ENCODE peak calls at places on chromosomes 3 and 15, in seven cellular contexts. L is NCI-H1417; U is memory B cell; E is putamen; H is GM12865; W is EL; K is CD4-positive, alpha-beta memory T cell. R is an unnamed sample.

GRCh38 chr15:67187351-67187854 is 67.1 kb downstream of the AAGAB start:
- DNase-seq in L (no peak), U (no peak), E (no peak), H (no peak), W (no peak), K (no peak), R (no peak)

GRCh38 chr3:98445949-98446406 is 17.0 kb upstream of the OR5K1 start:
- DNase-seq in L (no peak), U (no peak), E (no peak), H (peak; percentile 50), W (no peak), K (no peak), R (no peak)

GRCh38 chr3:159904911-159905310 is 83.7 kb upstream of the IL12A start:
- DNase-seq in L (no peak), U (no peak), E (no peak), H (no peak), W (peak; percentile 80), K (no peak), R (no peak)

GRCh38 chr3:107235923-107236315 is 141.3 kb upstream of the CCDC54 start:
- DNase-seq in L (peak; percentile 58), U (peak; percentile 66), E (peak; percentile 96), H (peak; percentile 68), W (peak; percentile 87), K (peak; percentile 65), R (peak; percentile 78)

GRCh38 chr3:9028134-9028533 is 64.9 kb upstream of the RAD18 start:
- DNase-seq in L (no peak), U (no peak), E (peak; percentile 86), H (no peak), W (peak; percentile 24), K (no peak), R (no peak)

GRCh38 chr3:73812054-73812453 is 187.3 kb upstream of the PDZRN3 start:
- DNase-seq in L (no peak), U (no peak), E (no peak), H (no peak), W (no peak), K (no peak), R (no peak)

GRCh38 chr15:64430000-64430735 is 30.2 kb upstream of the ZNF609 start:
- DNase-seq in L (peak; percentile 42), U (no peak), E (no peak), H (peak; percentile 83), W (peak; percentile 57), K (peak; percentile 79), R (peak; percentile 7)

GRCh38 chr3:11143476-11143875 is 10.8 kb upstream of the HRH1 start:
- DNase-seq in L (no peak), U (no peak), E (no peak), H (no peak), W (peak; percentile 79), K (no peak), R (no peak)

GRCh38 chr3:151541184-151541583 is 80.3 kb upstream of the IGSF10 start:
- DNase-seq in L (no peak), U (no peak), E (no peak), H (no peak), W (no peak), K (no peak), R (no peak)

GRCh38 chr3:38281895-38282686 is at the start of gene SLC22A14:
- DNase-seq in L (no peak), U (no peak), E (no peak), H (peak; percentile 13), W (no peak), K (no peak), R (no peak)

GRCh38 chr15:45179221-45179985 is 8.4 kb downstream of the SHF start:
- DNase-seq in L (no peak), U (no peak), E (no peak), H (peak; percentile 66), W (peak; percentile 16), K (peak; percentile 54), R (peak; percentile 33)

GRCh38 chr3:156388469-156389150 is 166.3 kb downstream of the SSR3 start:
- DNase-seq in L (no peak), U (no peak), E (no peak), H (peak; percentile 42), W (peak; percentile 91), K (no peak), R (no peak)

GRCh38 chr3:125004196-125004595 is 51.6 kb downstream of the HEG1 start:
- DNase-seq in L (no peak), U (no peak), E (no peak), H (no peak), W (no peak), K (no peak), R (no peak)

GRCh38 chr3:170999737-171000242 is 26.7 kb downstream of the SLC2A2 start:
- DNase-seq in L (no peak), U (no peak), E (no peak), H (no peak), W (peak; percentile 92), K (no peak), R (no peak)

GRCh38 chr3:37887824-37888223 is 26.1 kb downstream of the CTDSPL start:
- DNase-seq in L (no peak), U (no peak), E (peak; percentile 80), H (no peak), W (no peak), K (no peak), R (no peak)

GRCh38 chr15:87045741-87046140 is 966.1 kb downstream of the AGBL1 start:
- DNase-seq in L (no peak), U (no peak), E (no peak), H (no peak), W (peak; percentile 31), K (no peak), R (no peak)

GRCh38 chr3:32438596-32439344 is 47.1 kb downstream of the CMTM7 start:
- DNase-seq in L (no peak), U (peak; percentile 51), E (no peak), H (peak; percentile 90), W (no peak), K (no peak), R (no peak)

GRCh38 chr3:115698851-115699535 is 75.7 kb downstream of the GAP43 start:
- DNase-seq in L (peak; percentile 24), U (no peak), E (peak; percentile 62), H (no peak), W (no peak), K (no peak), R (no peak)

GRCh38 chr3:136075816-136076215 is 110.3 kb downstream of the PPP2R3A start:
- DNase-seq in L (no peak), U (no peak), E (no peak), H (no peak), W (peak; percentile 7), K (no peak), R (no peak)

GRCh38 chr3:155398046-155398445 is 104.6 kb upstream of the STRIT1 start:
- DNase-seq in L (no peak), U (no peak), E (no peak), H (no peak), W (no peak), K (no peak), R (no peak)

GRCh38 chr3:23356169-23356568 is 153.0 kb downstream of the UBE2E2 start:
- DNase-seq in L (no peak), U (no peak), E (no peak), H (no peak), W (no peak), K (no peak), R (no peak)

GRCh38 chr15:78374436-78375393 is 34.6 kb downstream of the CRABP1 start:
- DNase-seq in L (no peak), U (no peak), E (no peak), H (peak; percentile 13), W (no peak), K (no peak), R (no peak)

GRCh38 chr15:88918738-88919137 is 5.6 kb upstream of the MFGE8 start:
- DNase-seq in L (no peak), U (no peak), E (no peak), H (peak; percentile 72), W (peak; percentile 98), K (no peak), R (no peak)

GRCh38 chr3:68123231-68123630 is 468.8 kb upstream of the SUCLG2 start:
- DNase-seq in L (no peak), U (no peak), E (no peak), H (no peak), W (no peak), K (no peak), R (no peak)

GRCh38 chr3:161409069-161409468 is 37.8 kb upstream of the SPTSSB start:
- DNase-seq in L (peak; percentile 49), U (no peak), E (peak; percentile 22), H (peak; percentile 53), W (peak; percentile 53), K (peak; percentile 56), R (peak; percentile 41)

GRCh38 chr3:48400824-48401433 is 28.9 kb downstream of the FBXW12 start:
- DNase-seq in L (peak; percentile 24), U (peak; percentile 69), E (no peak), H (peak; percentile 84), W (peak; percentile 55), K (peak; percentile 67), R (peak; percentile 64)

GRCh38 chr3:111989061-111989678 is 9.6 kb upstream of the TAGLN3 start:
- DNase-seq in L (peak; percentile 32), U (peak; percentile 19), E (no peak), H (peak; percentile 65), W (peak; percentile 65), K (peak; percentile 30), R (peak; percentile 68)

GRCh38 chr3:79976466-79976865 is 208.7 kb upstream of the ROBO1 start:
- DNase-seq in L (no peak), U (no peak), E (no peak), H (no peak), W (no peak), K (no peak), R (no peak)

R was measured in CD4-positive, CD25-positive, alpha-beta regulatory T cell.